ENCODE peak calls at places on chromosomes 13 and 19, in nine cellular contexts. One of them, this sample, is unnamed.
A peak's percentile ranks its signal among the peaks of the same experiment; 100 is the strongest.

GRCh38 chr19:53086949-53087348 is 16.3 kb downstream of the ZNF160 start:
- DNase-seq in HT1080: no peak
- DNase-seq in RPMI7951: no peak
- DNase-seq in GM03348: no peak
- DNase-seq in stimulated activated CD4-positive, alpha-beta T cell treated with anti-CD3 and anti-CD28 coated beads, TNF-alpha, amount 100 ng/mL, for 48 hours: no peak
- DNase-seq in NCI-H1092 treated with DMSO at 0.1 percent for 48 hours: no peak
- DNase-seq in hypothalamus: peak; percentile 52
- DNase-seq in spleen: peak; percentile 85
- DNase-seq in A549: no peak
- DNase-seq in this sample: no peak

GRCh38 chr19:48397263-48397635 is 3.8 kb downstream of the GRIN2D start:
- DNase-seq in HT1080: no peak
- DNase-seq in RPMI7951: no peak
- DNase-seq in GM03348: no peak
- DNase-seq in stimulated activated CD4-positive, alpha-beta T cell treated with anti-CD3 and anti-CD28 coated beads, TNF-alpha, amount 100 ng/mL, for 48 hours: no peak
- DNase-seq in NCI-H1092 treated with DMSO at 0.1 percent for 48 hours: no peak
- DNase-seq in hypothalamus: no peak
- DNase-seq in spleen: no peak
- DNase-seq in A549: no peak
- DNase-seq in this sample: no peak

GRCh38 chr19:4059931-4060620 is 6.6 kb downstream of the ZBTB7A start:
- DNase-seq in HT1080: no peak
- DNase-seq in RPMI7951: no peak
- DNase-seq in GM03348: peak; percentile 66
- DNase-seq in stimulated activated CD4-positive, alpha-beta T cell treated with anti-CD3 and anti-CD28 coated beads, TNF-alpha, amount 100 ng/mL, for 48 hours: no peak
- DNase-seq in NCI-H1092 treated with DMSO at 0.1 percent for 48 hours: no peak
- DNase-seq in hypothalamus: no peak
- DNase-seq in spleen: peak; percentile 93
- DNase-seq in A549: no peak
- DNase-seq in this sample: no peak

GRCh38 chr13:113291997-113292862 is 4.8 kb upstream of the LAMP1 start:
- DNase-seq in HT1080: peak; percentile 28
- DNase-seq in RPMI7951: peak; percentile 35
- DNase-seq in GM03348: peak; percentile 67
- DNase-seq in stimulated activated CD4-positive, alpha-beta T cell treated with anti-CD3 and anti-CD28 coated beads, TNF-alpha, amount 100 ng/mL, for 48 hours: peak; percentile 11
- DNase-seq in NCI-H1092 treated with DMSO at 0.1 percent for 48 hours: peak; percentile 7
- DNase-seq in hypothalamus: no peak
- DNase-seq in spleen: no peak
- DNase-seq in A549: no peak
- DNase-seq in this sample: no peak

GRCh38 chr19:38743394-38744297 is 628 bp downstream of the CAPN12 start:
- DNase-seq in HT1080: no peak
- DNase-seq in RPMI7951: no peak
- DNase-seq in GM03348: no peak
- DNase-seq in stimulated activated CD4-positive, alpha-beta T cell treated with anti-CD3 and anti-CD28 coated beads, TNF-alpha, amount 100 ng/mL, for 48 hours: no peak
- DNase-seq in NCI-H1092 treated with DMSO at 0.1 percent for 48 hours: no peak
- DNase-seq in hypothalamus: no peak
- DNase-seq in spleen: peak; percentile 61
- DNase-seq in A549: no peak
- DNase-seq in this sample: no peak

GRCh38 chr19:15292847-15293582 is 39.3 kb downstream of the BRD4 start:
- DNase-seq in HT1080: no peak
- DNase-seq in RPMI7951: no peak
- DNase-seq in GM03348: no peak
- DNase-seq in stimulated activated CD4-positive, alpha-beta T cell treated with anti-CD3 and anti-CD28 coated beads, TNF-alpha, amount 100 ng/mL, for 48 hours: no peak
- DNase-seq in NCI-H1092 treated with DMSO at 0.1 percent for 48 hours: peak; percentile 64
- DNase-seq in hypothalamus: no peak
- DNase-seq in spleen: peak; percentile 39
- DNase-seq in A549: no peak
- DNase-seq in this sample: no peak

GRCh38 chr13:49063526-49063925 is 87.8 kb downstream of the FNDC3A start:
- DNase-seq in HT1080: no peak
- DNase-seq in RPMI7951: peak; percentile 54
- DNase-seq in GM03348: no peak
- DNase-seq in stimulated activated CD4-positive, alpha-beta T cell treated with anti-CD3 and anti-CD28 coated beads, TNF-alpha, amount 100 ng/mL, for 48 hours: no peak
- DNase-seq in NCI-H1092 treated with DMSO at 0.1 percent for 48 hours: no peak
- DNase-seq in hypothalamus: no peak
- DNase-seq in spleen: no peak
- DNase-seq in A549: no peak
- DNase-seq in this sample: no peak

GRCh38 chr19:35703343-35703742 is 1.0 kb upstream of the ZBTB32 start:
- DNase-seq in HT1080: no peak
- DNase-seq in RPMI7951: no peak
- DNase-seq in GM03348: no peak
- DNase-seq in stimulated activated CD4-positive, alpha-beta T cell treated with anti-CD3 and anti-CD28 coated beads, TNF-alpha, amount 100 ng/mL, for 48 hours: no peak
- DNase-seq in NCI-H1092 treated with DMSO at 0.1 percent for 48 hours: no peak
- DNase-seq in hypothalamus: no peak
- DNase-seq in spleen: no peak
- DNase-seq in A549: peak; percentile 50
- DNase-seq in this sample: no peak

GRCh38 chr19:46898731-46899130 is 37.9 kb downstream of the ARHGAP35 start:
- DNase-seq in HT1080: no peak
- DNase-seq in RPMI7951: no peak
- DNase-seq in GM03348: peak; percentile 60
- DNase-seq in stimulated activated CD4-positive, alpha-beta T cell treated with anti-CD3 and anti-CD28 coated beads, TNF-alpha, amount 100 ng/mL, for 48 hours: no peak
- DNase-seq in NCI-H1092 treated with DMSO at 0.1 percent for 48 hours: no peak
- DNase-seq in hypothalamus: peak; percentile 59
- DNase-seq in spleen: no peak
- DNase-seq in A549: no peak
- DNase-seq in this sample: no peak

GRCh38 chr13:50726164-50726563 is 117.3 kb downstream of the DLEU7 start:
- DNase-seq in HT1080: no peak
- DNase-seq in RPMI7951: no peak
- DNase-seq in GM03348: no peak
- DNase-seq in stimulated activated CD4-positive, alpha-beta T cell treated with anti-CD3 and anti-CD28 coated beads, TNF-alpha, amount 100 ng/mL, for 48 hours: no peak
- DNase-seq in NCI-H1092 treated with DMSO at 0.1 percent for 48 hours: no peak
- DNase-seq in hypothalamus: no peak
- DNase-seq in spleen: no peak
- DNase-seq in A549: no peak
- DNase-seq in this sample: no peak

GRCh38 chr13:96821381-96821780 is 172.9 kb downstream of the OXGR1 start:
- DNase-seq in HT1080: peak; percentile 15
- DNase-seq in RPMI7951: no peak
- DNase-seq in GM03348: no peak
- DNase-seq in stimulated activated CD4-positive, alpha-beta T cell treated with anti-CD3 and anti-CD28 coated beads, TNF-alpha, amount 100 ng/mL, for 48 hours: no peak
- DNase-seq in NCI-H1092 treated with DMSO at 0.1 percent for 48 hours: no peak
- DNase-seq in hypothalamus: no peak
- DNase-seq in spleen: no peak
- DNase-seq in A549: no peak
- DNase-seq in this sample: no peak

GRCh38 chr13:21076265-21076653 is 14.9 kb upstream of the LATS2 start:
- DNase-seq in HT1080: no peak
- DNase-seq in RPMI7951: no peak
- DNase-seq in GM03348: no peak
- DNase-seq in stimulated activated CD4-positive, alpha-beta T cell treated with anti-CD3 and anti-CD28 coated beads, TNF-alpha, amount 100 ng/mL, for 48 hours: no peak
- DNase-seq in NCI-H1092 treated with DMSO at 0.1 percent for 48 hours: no peak
- DNase-seq in hypothalamus: no peak
- DNase-seq in spleen: no peak
- DNase-seq in A549: no peak
- DNase-seq in this sample: no peak

GRCh38 chr13:67438465-67438864 is 208.3 kb upstream of the PCDH9 start:
- DNase-seq in HT1080: no peak
- DNase-seq in RPMI7951: no peak
- DNase-seq in GM03348: no peak
- DNase-seq in stimulated activated CD4-positive, alpha-beta T cell treated with anti-CD3 and anti-CD28 coated beads, TNF-alpha, amount 100 ng/mL, for 48 hours: no peak
- DNase-seq in NCI-H1092 treated with DMSO at 0.1 percent for 48 hours: peak; percentile 48
- DNase-seq in hypothalamus: no peak
- DNase-seq in spleen: no peak
- DNase-seq in A549: peak; percentile 4
- DNase-seq in this sample: no peak

GRCh38 chr19:7916908-7917291 is 2.3 kb downstream of the TGFBR3L start:
- DNase-seq in HT1080: no peak
- DNase-seq in RPMI7951: no peak
- DNase-seq in GM03348: no peak
- DNase-seq in stimulated activated CD4-positive, alpha-beta T cell treated with anti-CD3 and anti-CD28 coated beads, TNF-alpha, amount 100 ng/mL, for 48 hours: no peak
- DNase-seq in NCI-H1092 treated with DMSO at 0.1 percent for 48 hours: no peak
- DNase-seq in hypothalamus: no peak
- DNase-seq in spleen: no peak
- DNase-seq in A549: no peak
- DNase-seq in this sample: no peak

GRCh38 chr13:28513745-28514144 is 18.8 kb upstream of the FLT1 start:
- DNase-seq in HT1080: no peak
- DNase-seq in RPMI7951: no peak
- DNase-seq in GM03348: no peak
- DNase-seq in stimulated activated CD4-positive, alpha-beta T cell treated with anti-CD3 and anti-CD28 coated beads, TNF-alpha, amount 100 ng/mL, for 48 hours: no peak
- DNase-seq in NCI-H1092 treated with DMSO at 0.1 percent for 48 hours: no peak
- DNase-seq in hypothalamus: no peak
- DNase-seq in spleen: no peak
- DNase-seq in A549: no peak
- DNase-seq in this sample: no peak

GRCh38 chr13:21012211-21012610 is 49.2 kb downstream of the LATS2 start:
- DNase-seq in HT1080: no peak
- DNase-seq in RPMI7951: no peak
- DNase-seq in GM03348: no peak
- DNase-seq in stimulated activated CD4-positive, alpha-beta T cell treated with anti-CD3 and anti-CD28 coated beads, TNF-alpha, amount 100 ng/mL, for 48 hours: no peak
- DNase-seq in NCI-H1092 treated with DMSO at 0.1 percent for 48 hours: no peak
- DNase-seq in hypothalamus: no peak
- DNase-seq in spleen: no peak
- DNase-seq in A549: no peak
- DNase-seq in this sample: no peak

GRCh38 chr19:50266041-50266440 is 62.6 kb downstream of the MYH14 start:
- DNase-seq in HT1080: no peak
- DNase-seq in RPMI7951: no peak
- DNase-seq in GM03348: no peak
- DNase-seq in stimulated activated CD4-positive, alpha-beta T cell treated with anti-CD3 and anti-CD28 coated beads, TNF-alpha, amount 100 ng/mL, for 48 hours: no peak
- DNase-seq in NCI-H1092 treated with DMSO at 0.1 percent for 48 hours: no peak
- DNase-seq in hypothalamus: no peak
- DNase-seq in spleen: no peak
- DNase-seq in A549: no peak
- DNase-seq in this sample: no peak

GRCh38 chr13:60857698-60858097 is 460.7 kb downstream of the TDRD3 start:
- DNase-seq in HT1080: no peak
- DNase-seq in RPMI7951: no peak
- DNase-seq in GM03348: no peak
- DNase-seq in stimulated activated CD4-positive, alpha-beta T cell treated with anti-CD3 and anti-CD28 coated beads, TNF-alpha, amount 100 ng/mL, for 48 hours: no peak
- DNase-seq in NCI-H1092 treated with DMSO at 0.1 percent for 48 hours: no peak
- DNase-seq in hypothalamus: no peak
- DNase-seq in spleen: no peak
- DNase-seq in A549: no peak
- DNase-seq in this sample: no peak

GRCh38 chr19:32041681-32042292 is 303.6 kb upstream of the ZNF507 start:
- DNase-seq in HT1080: no peak
- DNase-seq in RPMI7951: peak; percentile 12
- DNase-seq in GM03348: peak; percentile 80
- DNase-seq in stimulated activated CD4-positive, alpha-beta T cell treated with anti-CD3 and anti-CD28 coated beads, TNF-alpha, amount 100 ng/mL, for 48 hours: peak; percentile 14
- DNase-seq in NCI-H1092 treated with DMSO at 0.1 percent for 48 hours: no peak
- DNase-seq in hypothalamus: no peak
- DNase-seq in spleen: no peak
- DNase-seq in A549: peak; percentile 47
- DNase-seq in this sample: no peak

GRCh38 chr19:28883241-28883693 is 329.7 kb downstream of the UQCRFS1 start:
- DNase-seq in HT1080: no peak
- DNase-seq in RPMI7951: no peak
- DNase-seq in GM03348: peak; percentile 85
- DNase-seq in stimulated activated CD4-positive, alpha-beta T cell treated with anti-CD3 and anti-CD28 coated beads, TNF-alpha, amount 100 ng/mL, for 48 hours: no peak
- DNase-seq in NCI-H1092 treated with DMSO at 0.1 percent for 48 hours: no peak
- DNase-seq in hypothalamus: peak; percentile 51
- DNase-seq in spleen: no peak
- DNase-seq in A549: no peak
- DNase-seq in this sample: no peak

This sample was measured in LoVo.